ENCODE peak calls at places on chromosome 19, in seven cellular contexts. Z is kidney glomerular epithelial cell; C is NCI-H446; L is M059J; N is GOT3; D is activated CD8-positive, alpha-beta memory T cell treated with anti-CD3 and anti-CD28 coated beads for 48 hours; J is activated T-cell treated with anti-CD3 and anti-CD28 coated beads for 1 hour. B is an unnamed sample.

GRCh38 chr19:17948967-17949930 is 16.4 kb downstream of the CCDC124 start:
- DNase-seq in C (no peak), N (no peak), D (no peak), J (no peak), L (no peak), Z (no peak), B (no peak)

GRCh38 chr19:38993271-38993670 is 17.7 kb upstream of the FBXO17 start:
- DNase-seq in Z (peak; percentile 33), L (peak; percentile 90), J (no peak), D (no peak), N (no peak), C (no peak), B (no peak)

GRCh38 chr19:28523619-28524018 is 689.3 kb downstream of the UQCRFS1 start:
- DNase-seq in Z (no peak), J (no peak), D (no peak), C (no peak), N (no peak), L (no peak), B (no peak)

GRCh38 chr19:42394751-42395150 is 4.7 kb upstream of the CNFN start:
- DNase-seq in C (no peak), D (no peak), J (no peak), N (no peak), L (peak; percentile 56), Z (no peak), B (no peak)

GRCh38 chr19:35266904-35267817 is 1.6 kb upstream of the USF2 start:
- DNase-seq in Z (no peak), J (peak; percentile 31), C (peak; percentile 43), D (peak; percentile 10), L (peak; percentile 40), N (no peak), B (no peak)

GRCh38 chr19:16380943-16381755 is 56.5 kb downstream of the KLF2 start:
- DNase-seq in C (no peak), D (no peak), Z (no peak), L (no peak), J (no peak), N (no peak), B (no peak)

GRCh38 chr19:42018503-42019193 is 24.6 kb upstream of the ATP1A3 start:
- DNase-seq in J (no peak), C (no peak), L (peak; percentile 20), Z (no peak), N (no peak), D (no peak), B (no peak)

GRCh38 chr19:44192127-44192526 is 20.2 kb upstream of the ZNF227 start:
- DNase-seq in N (no peak), C (no peak), L (no peak), J (no peak), Z (no peak), D (no peak), B (no peak)

GRCh38 chr19:35404879-35405622 is 34.2 kb downstream of the GPR42 start:
- DNase-seq in L (peak; percentile 95), Z (no peak), C (no peak), D (peak; percentile 33), N (peak; percentile 70), J (no peak), B (no peak)

GRCh38 chr19:18870531-18871172 is 25.3 kb downstream of the CERS1 start:
- DNase-seq in L (no peak), J (no peak), D (no peak), N (no peak), C (no peak), Z (no peak), B (no peak)

GRCh38 chr19:18417250-18418033 is 1.8 kb upstream of the SSBP4 start:
- DNase-seq in L (peak; percentile 87), C (peak; percentile 44), Z (peak; percentile 65), J (no peak), D (no peak), N (no peak), B (no peak)

GRCh38 chr19:46431824-46432223 is 3.1 kb upstream of the PNMA8C start:
- DNase-seq in C (no peak), N (no peak), Z (no peak), L (no peak), J (no peak), D (no peak), B (no peak)

GRCh38 chr19:45440873-45441654 is 17.3 kb upstream of the ERCC1 start:
- DNase-seq in C (peak; percentile 33), Z (no peak), J (no peak), L (peak; percentile 69), N (no peak), D (no peak), B (no peak)

GRCh38 chr19:24033962-24034342 is 53.0 kb upstream of the ZNF254 start:
- DNase-seq in C (peak; percentile 42), L (peak; percentile 70), D (no peak), Z (peak; percentile 56), N (no peak), J (peak; percentile 14), B (no peak)

B was measured in NCI-H1048.